ENCODE peak calls at places on chromosomes 12 and 14, in ten cellular contexts. One of them, this sample, is unnamed.

GRCh38 chr12:102816816-102817434 is 100.1 kb downstream of the PAH start:
- DNase-seq in heart left ventricle: no peak
- DNase-seq in tibial nerve: no peak
- DNase-seq in IMR-90: peak
- DNase-seq in A549: peak
- DNase-seq in sigmoid colon: no peak
- DNase-seq in thyroid gland: no peak
- DNase-seq in HepG2: peak
- DNase-seq in transverse colon: no peak
- DNase-seq in uterus: no peak
- DNase-seq in this sample: no peak

GRCh38 chr12:23810327-23810902 is 139.1 kb downstream of the SOX5 start:
- DNase-seq in heart left ventricle: no peak
- DNase-seq in HepG2: no peak
- DNase-seq in IMR-90: no peak
- DNase-seq in thyroid gland: no peak
- DNase-seq in transverse colon: no peak
- DNase-seq in tibial nerve: no peak
- DNase-seq in sigmoid colon: no peak
- DNase-seq in uterus: no peak
- DNase-seq in A549: no peak
- DNase-seq in this sample: no peak

GRCh38 chr12:49882248-49882850 is 21.4 kb downstream of the FAIM2 start:
- DNase-seq in sigmoid colon: no peak
- DNase-seq in uterus: no peak
- DNase-seq in HepG2: no peak
- DNase-seq in heart left ventricle: no peak
- DNase-seq in thyroid gland: no peak
- DNase-seq in A549: no peak
- DNase-seq in transverse colon: no peak
- DNase-seq in tibial nerve: no peak
- DNase-seq in IMR-90: no peak
- DNase-seq in this sample: peak

GRCh38 chr12:41537522-41537921 is 349.4 kb downstream of the PDZRN4 start:
- DNase-seq in IMR-90: no peak
- DNase-seq in sigmoid colon: no peak
- DNase-seq in HepG2: no peak
- DNase-seq in heart left ventricle: no peak
- DNase-seq in thyroid gland: no peak
- DNase-seq in uterus: no peak
- DNase-seq in tibial nerve: no peak
- DNase-seq in transverse colon: no peak
- DNase-seq in A549: no peak
- DNase-seq in this sample: no peak

GRCh38 chr12:67434653-67435375 is 165.7 kb downstream of the CAND1 start:
- DNase-seq in HepG2: peak
- DNase-seq in sigmoid colon: no peak
- DNase-seq in uterus: no peak
- DNase-seq in thyroid gland: no peak
- DNase-seq in heart left ventricle: no peak
- DNase-seq in tibial nerve: peak
- DNase-seq in A549: peak
- DNase-seq in IMR-90: peak
- DNase-seq in transverse colon: no peak
- DNase-seq in this sample: no peak

GRCh38 chr12:16155938-16156337 is 121.5 kb downstream of the SLC15A5 start:
- DNase-seq in tibial nerve: no peak
- DNase-seq in transverse colon: no peak
- DNase-seq in A549: no peak
- DNase-seq in sigmoid colon: no peak
- DNase-seq in IMR-90: no peak
- DNase-seq in heart left ventricle: no peak
- DNase-seq in HepG2: no peak
- DNase-seq in uterus: no peak
- DNase-seq in thyroid gland: no peak
- DNase-seq in this sample: no peak

GRCh38 chr12:128463881-128464280 is 196.9 kb downstream of the TMEM132C start:
- DNase-seq in transverse colon: no peak
- DNase-seq in HepG2: no peak
- DNase-seq in sigmoid colon: no peak
- DNase-seq in thyroid gland: no peak
- DNase-seq in A549: no peak
- DNase-seq in uterus: no peak
- DNase-seq in tibial nerve: no peak
- DNase-seq in IMR-90: no peak
- DNase-seq in heart left ventricle: no peak
- DNase-seq in this sample: no peak

GRCh38 chr14:59337151-59337611 is 128.0 kb downstream of the GPR135 start:
- DNase-seq in IMR-90: no peak
- DNase-seq in A549: no peak
- DNase-seq in thyroid gland: peak
- DNase-seq in tibial nerve: peak
- DNase-seq in heart left ventricle: peak
- DNase-seq in transverse colon: peak
- DNase-seq in uterus: peak
- DNase-seq in HepG2: no peak
- DNase-seq in sigmoid colon: peak
- DNase-seq in this sample: peak

GRCh38 chr12:131628766-131629448 is 82.0 kb upstream of the SFSWAP start:
- DNase-seq in A549: no peak
- DNase-seq in IMR-90: no peak
- DNase-seq in uterus: no peak
- DNase-seq in heart left ventricle: no peak
- DNase-seq in sigmoid colon: no peak
- DNase-seq in HepG2: no peak
- DNase-seq in transverse colon: no peak
- DNase-seq in thyroid gland: no peak
- DNase-seq in tibial nerve: no peak
- DNase-seq in this sample: no peak

GRCh38 chr14:69049675-69050074 is 70.6 kb upstream of the ACTN1 start:
- DNase-seq in uterus: peak
- DNase-seq in A549: no peak
- DNase-seq in thyroid gland: no peak
- DNase-seq in sigmoid colon: peak
- DNase-seq in tibial nerve: peak
- DNase-seq in HepG2: peak
- DNase-seq in IMR-90: peak
- DNase-seq in transverse colon: no peak
- DNase-seq in heart left ventricle: peak
- DNase-seq in this sample: no peak

GRCh38 chr14:24160499-24160849 is 591 bp upstream of the IRF9 start:
- DNase-seq in HepG2: no peak
- DNase-seq in A549: no peak
- DNase-seq in transverse colon: no peak
- DNase-seq in tibial nerve: no peak
- DNase-seq in IMR-90: no peak
- DNase-seq in uterus: no peak
- DNase-seq in sigmoid colon: no peak
- DNase-seq in thyroid gland: no peak
- DNase-seq in heart left ventricle: peak
- DNase-seq in this sample: no peak

GRCh38 chr14:24162083-24162482 is 1.0 kb downstream of the IRF9 start:
- DNase-seq in IMR-90: peak
- DNase-seq in thyroid gland: no peak
- DNase-seq in A549: no peak
- DNase-seq in heart left ventricle: no peak
- DNase-seq in tibial nerve: no peak
- DNase-seq in sigmoid colon: no peak
- DNase-seq in transverse colon: no peak
- DNase-seq in HepG2: no peak
- DNase-seq in uterus: no peak
- DNase-seq in this sample: no peak

GRCh38 chr14:24164591-24164991 is 3.5 kb downstream of the IRF9 start:
- DNase-seq in HepG2: no peak
- DNase-seq in thyroid gland: no peak
- DNase-seq in transverse colon: no peak
- DNase-seq in A549: no peak
- DNase-seq in tibial nerve: no peak
- DNase-seq in IMR-90: no peak
- DNase-seq in heart left ventricle: no peak
- DNase-seq in sigmoid colon: no peak
- DNase-seq in uterus: no peak
- DNase-seq in this sample: no peak

GRCh38 chr14:24159777-24160498 is 1.1 kb upstream of the IRF9 start:
- DNase-seq in HepG2: no peak
- DNase-seq in heart left ventricle: peak
- DNase-seq in tibial nerve: no peak
- DNase-seq in sigmoid colon: no peak
- DNase-seq in uterus: no peak
- DNase-seq in A549: no peak
- DNase-seq in transverse colon: no peak
- DNase-seq in IMR-90: no peak
- DNase-seq in thyroid gland: no peak
- DNase-seq in this sample: no peak

DNA sequence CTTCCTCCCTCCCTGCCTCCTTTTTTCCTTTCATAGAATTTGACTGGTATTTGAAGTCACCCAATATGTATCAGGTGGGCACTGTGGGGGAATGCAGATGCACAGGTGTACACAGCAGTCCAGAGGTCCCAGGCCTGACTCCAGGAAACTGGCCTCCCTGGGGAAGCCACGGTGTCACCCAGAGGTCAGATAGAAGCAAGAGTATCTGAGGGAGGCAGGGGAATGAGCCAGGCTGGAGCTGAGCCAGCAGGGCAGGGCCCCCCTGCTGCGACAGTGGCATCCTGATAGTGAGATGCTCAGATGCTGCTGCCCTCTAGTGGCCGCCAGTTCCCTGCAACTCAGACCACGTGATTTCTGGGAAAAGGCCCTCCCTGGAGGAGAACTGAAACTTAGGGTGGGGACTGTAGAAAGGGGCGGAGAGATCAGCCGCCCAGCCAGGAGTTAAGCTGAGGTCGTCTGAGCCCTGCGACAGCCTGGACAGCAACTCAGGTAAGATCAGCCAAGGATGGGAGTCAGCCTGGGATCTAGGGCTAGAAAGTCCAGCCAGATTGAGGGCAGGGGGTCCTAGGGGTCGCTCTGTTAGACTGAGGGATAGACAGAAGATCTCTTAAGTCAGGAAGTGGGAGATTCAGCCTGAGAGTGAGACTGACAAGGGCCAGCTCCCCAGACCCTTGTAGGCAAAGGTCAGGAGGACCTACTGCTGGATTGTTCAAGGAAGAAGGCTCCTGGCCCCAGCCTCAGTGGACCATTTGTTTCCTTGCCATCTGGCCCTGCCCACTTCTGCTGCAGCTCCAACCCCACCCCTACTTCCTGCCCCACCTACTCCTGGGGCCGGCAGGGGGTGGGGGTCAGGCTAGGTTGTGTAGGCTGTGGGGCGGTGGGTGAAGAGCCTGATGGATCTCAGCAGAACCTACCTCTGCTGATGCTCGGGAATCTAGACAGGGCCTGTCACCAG is at the start of gene IRF9:
- DNase-seq in transverse colon: peak
- DNase-seq in sigmoid colon: peak
- DNase-seq in IMR-90: peak
- DNase-seq in HepG2: peak
- DNase-seq in A549: peak
- DNase-seq in thyroid gland: peak
- DNase-seq in heart left ventricle: peak
- DNase-seq in tibial nerve: peak
- DNase-seq in uterus: peak
- DNase-seq in this sample: peak
- TF ChIP-seq POLR2A in transverse colon: peak
- TF ChIP-seq POLR2A in sigmoid colon: peak
- TF ChIP-seq POLR2A in IMR-90: peak
- TF ChIP-seq POLR2A in HepG2: no peak
- TF ChIP-seq POLR2A in A549: no peak
- TF ChIP-seq POLR2A in thyroid gland: no peak
- TF ChIP-seq POLR2A in heart left ventricle: no peak
- TF ChIP-seq POLR2A in tibial nerve: peak
- TF ChIP-seq POLR2A in uterus: peak
- TF ChIP-seq POLR2A in this sample: peak

DNA sequence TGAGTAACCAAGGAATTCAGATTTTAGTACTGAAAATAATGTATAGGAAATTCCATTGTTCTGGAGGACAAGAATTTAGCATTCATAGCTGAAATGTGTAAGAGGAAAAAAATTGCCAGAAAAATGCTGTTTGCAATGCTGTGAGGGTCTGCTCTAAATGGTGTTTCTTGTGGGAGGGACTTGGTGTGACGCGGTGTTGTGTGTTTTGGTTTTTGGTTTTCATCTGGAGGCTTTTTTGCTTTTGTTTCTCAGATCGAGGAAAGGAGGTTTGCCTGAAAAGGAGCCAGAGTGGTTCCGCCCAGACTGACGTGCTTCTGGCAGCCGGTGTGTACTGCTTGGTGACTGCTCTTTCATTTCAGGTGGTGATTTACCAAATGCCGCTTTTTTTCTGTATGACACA is 211.8 kb upstream of the HMGA2 start:
- DNase-seq in A549: no peak
- DNase-seq in tibial nerve: no peak
- DNase-seq in sigmoid colon: no peak
- DNase-seq in thyroid gland: peak
- DNase-seq in heart left ventricle: no peak
- DNase-seq in HepG2: no peak
- DNase-seq in transverse colon: no peak
- DNase-seq in uterus: no peak
- DNase-seq in IMR-90: no peak
- DNase-seq in this sample: no peak
- TF ChIP-seq POLR2A in A549: no peak
- TF ChIP-seq POLR2A in tibial nerve: no peak
- TF ChIP-seq POLR2A in sigmoid colon: no peak
- TF ChIP-seq POLR2A in thyroid gland: no peak
- TF ChIP-seq POLR2A in heart left ventricle: no peak
- TF ChIP-seq POLR2A in HepG2: no peak
- TF ChIP-seq POLR2A in transverse colon: no peak
- TF ChIP-seq POLR2A in uterus: no peak
- TF ChIP-seq POLR2A in IMR-90: no peak
- TF ChIP-seq POLR2A in this sample: no peak

DNA sequence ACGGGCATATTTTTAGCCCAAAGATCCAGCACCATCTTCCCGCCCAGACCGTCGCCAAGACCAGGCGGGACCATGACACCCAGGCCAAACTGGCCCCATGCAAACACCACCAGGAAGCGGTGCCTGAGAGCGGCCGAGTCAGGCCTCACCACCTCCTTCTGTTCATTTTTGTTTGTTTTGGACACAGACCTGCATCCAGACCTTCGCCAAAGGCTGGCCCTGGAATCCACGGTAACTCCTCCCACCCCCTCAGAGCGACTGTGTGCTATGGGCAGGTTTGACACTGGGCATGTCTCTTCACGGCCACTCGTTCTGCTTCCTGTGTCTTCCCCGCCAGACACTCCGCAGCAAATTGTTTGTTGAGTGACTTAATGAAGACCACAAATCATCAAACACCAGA is 47.2 kb downstream of the NCOR2 start:
- DNase-seq in thyroid gland: peak
- DNase-seq in A549: peak
- DNase-seq in heart left ventricle: no peak
- DNase-seq in uterus: no peak
- DNase-seq in HepG2: peak
- DNase-seq in tibial nerve: peak
- DNase-seq in sigmoid colon: no peak
- DNase-seq in transverse colon: peak
- DNase-seq in IMR-90: peak
- DNase-seq in this sample: peak
- TF ChIP-seq POLR2A in thyroid gland: no peak
- TF ChIP-seq POLR2A in A549: no peak
- TF ChIP-seq POLR2A in heart left ventricle: no peak
- TF ChIP-seq POLR2A in uterus: no peak
- TF ChIP-seq POLR2A in HepG2: no peak
- TF ChIP-seq POLR2A in tibial nerve: no peak
- TF ChIP-seq POLR2A in sigmoid colon: no peak
- TF ChIP-seq POLR2A in transverse colon: no peak
- TF ChIP-seq POLR2A in IMR-90: no peak
- TF ChIP-seq POLR2A in this sample: no peak

GRCh38 chr14:98028156-98028555 is 1231.0 kb downstream of the VRK1 start:
- DNase-seq in thyroid gland: no peak
- DNase-seq in tibial nerve: no peak
- DNase-seq in heart left ventricle: no peak
- DNase-seq in A549: no peak
- DNase-seq in sigmoid colon: no peak
- DNase-seq in IMR-90: no peak
- DNase-seq in transverse colon: no peak
- DNase-seq in HepG2: no peak
- DNase-seq in uterus: no peak
- DNase-seq in this sample: no peak
- TF ChIP-seq POLR2A in thyroid gland: no peak
- TF ChIP-seq POLR2A in tibial nerve: no peak
- TF ChIP-seq POLR2A in heart left ventricle: no peak
- TF ChIP-seq POLR2A in A549: no peak
- TF ChIP-seq POLR2A in sigmoid colon: no peak
- TF ChIP-seq POLR2A in IMR-90: no peak
- TF ChIP-seq POLR2A in transverse colon: no peak
- TF ChIP-seq POLR2A in HepG2: no peak
- TF ChIP-seq POLR2A in uterus: no peak
- TF ChIP-seq POLR2A in this sample: no peak